ENCODE peak calls at places on chromosome 16, in five cellular contexts. B is lung, P is stomach, N is upper lobe of right lung, R is tibial artery. Q is an unnamed sample. For H3K4me1, the result is how much of the 10 kb centered on the place peaks cover.

GRCh38 chr16:83113317-83113716 is 486.5 kb downstream of the CDH13 start:
- DNase-seq in P (no peak), R (no peak), B (no peak), N (no peak), Q (no peak)

GRCh38 chr16:15427648-15428239 is 6.6 kb upstream of the BMERB1 start:
- DNase-seq in P (peak), B (peak), N (peak), R (peak), Q (no peak)

GRCh38 chr16:2035431-2036199 is 8.9 kb downstream of the NHERF2 start:
- DNase-seq in B (peak), N (peak), P (peak), R (peak), Q (no peak)

GRCh38 chr16:79639576-79640311 is 39.2 kb upstream of the MAF start:
- DNase-seq in B (no peak), P (peak), N (no peak), R (no peak), Q (peak)

GRCh38 chr16:48892884-48893283 is 282.9 kb upstream of the N4BP1 start:
- DNase-seq in B (no peak), P (no peak), N (no peak), R (no peak), Q (no peak)

GRCh38 chr16:88651276-88651988 is 579 bp upstream of the CYBA start:
- DNase-seq in B (peak), R (peak), N (peak), P (peak), Q (peak)

GRCh38 chr16:56345406-56346050 is 79.8 kb downstream of the AMFR start:
- DNase-seq in P (no peak), B (no peak), R (no peak), N (no peak), Q (no peak)

GRCh38 chr16:9603316-9603715 is 511.9 kb downstream of the HAPSTR1 start:
- DNase-seq in B (no peak), N (no peak), P (no peak), R (no peak), Q (no peak)

GRCh38 chr16:68590201-68590994 is 51.3 kb downstream of the ZFP90 start:
- DNase-seq in R (no peak), P (peak), B (peak), N (peak), Q (peak)

GRCh38 chr16:28930652-28931051 is 1.1 kb upstream of the CD19 start:
- DNase-seq in P (no peak), R (no peak), B (no peak), N (no peak), Q (no peak)

GRCh38 chr16:27665881-27666280 is 115.9 kb downstream of the KATNIP start:
- DNase-seq in P (no peak), N (peak), R (no peak), B (no peak), Q (no peak)

GRCh38 chr16:77323695-77324094 is 111.1 kb downstream of the ADAMTS18 start:
- DNase-seq in B (no peak), R (no peak), P (no peak), N (no peak), Q (no peak)

GRCh38 chr16:50183316-50183715 is 30.2 kb downstream of the TENT4B start:
- DNase-seq in P (no peak), N (no peak), B (no peak), R (no peak), Q (no peak)

GRCh38 chr16:50273382-50273690 is 7.0 kb downstream of the ADCY7 start:
- DNase-seq in P (no peak), R (peak), N (no peak), B (no peak), Q (no peak)

GRCh38 chr16:47721016-47721673 is 260.0 kb downstream of the PHKB start:
- DNase-seq in B (no peak), N (no peak), P (no peak), R (no peak), Q (no peak)

GRCh38 chr16:26859086-26859485 is 207.6 kb upstream of the C16orf82 start:
- DNase-seq in P (no peak), B (no peak), N (no peak), R (no peak), Q (no peak)

GRCh38 chr16:2799852-2800226 is 1.6 kb downstream of the PRSS41 start:
- DNase-seq in P (peak), B (peak), R (no peak), N (peak), Q (peak)

GRCh38 chr16:14566599-14566998 is 63.5 kb downstream of the PARN start:
- DNase-seq in P (no peak), B (no peak), R (no peak), N (no peak), Q (no peak)

GRCh38 chr16:19236561-19236960 is 49.0 kb upstream of the CLEC19A start:
- DNase-seq in N (no peak), P (peak), B (no peak), R (no peak), Q (peak)

GRCh38 chr16:60027351-60027750 is 1293.2 kb upstream of the GOT2 start:
- DNase-seq in R (no peak), B (no peak), N (no peak), P (no peak), Q (no peak)
- TF ChIP-seq CTCF in R (no peak), B (no peak), N (no peak), P (no peak), Q (no peak)

DNA sequence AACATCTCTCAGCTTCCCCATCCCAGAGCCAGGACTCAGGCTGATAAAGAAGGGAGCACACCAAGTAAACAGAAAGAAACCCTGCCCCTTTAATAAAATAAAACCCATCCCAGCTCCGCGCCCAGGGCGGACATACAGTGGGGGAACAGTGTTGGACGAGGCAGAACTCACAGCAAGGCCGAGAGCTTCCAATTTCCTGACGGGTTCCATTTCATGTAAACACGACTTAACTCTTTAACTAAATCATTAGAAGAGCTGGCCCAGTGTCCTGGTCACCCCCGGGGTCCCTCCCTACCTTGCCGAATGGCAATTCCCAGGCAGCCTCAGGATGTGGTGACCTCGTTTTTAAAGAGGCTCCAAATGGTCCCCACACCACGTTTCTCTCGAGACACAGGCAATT is 340.7 kb downstream of the FOXL1 start:
- DNase-seq in P (no peak), B (no peak), R (no peak), N (no peak), Q (no peak)
- H3K4me1 ChIP-seq in P (under half), B (under half), R (under half), N (under half), Q (under half)

GRCh38 chr16:86834451-86835035 is 256.2 kb downstream of the FOXL1 start:
- DNase-seq in B (no peak), R (no peak), N (no peak), P (no peak), Q (peak)
- TF ChIP-seq CTCF in B (no peak), R (peak), N (no peak), P (no peak), Q (peak)

GRCh38 chr16:66548868-66549267 is 1.1 kb downstream of the TK2 start:
- DNase-seq in B (no peak), R (no peak), N (no peak), P (no peak), Q (no peak)
- H3K4me1 ChIP-seq in B (under half), R (half or more), N (under half), P (under half), Q (under half)